ENCODE peak calls at places on chromosomes 7 and 10, in four cellular contexts. H is thoracic aorta, M is PC-3, A is heart right ventricle. D is an unnamed sample.

GRCh38 chr7:133115596-133115995 is 33.7 kb upstream of the CHCHD3 start:
- DNase-seq in H (no peak), M (no peak), A (no peak), D (no peak)

GRCh38 chr10:120972259-120972658 is 121.1 kb downstream of the WDR11 start:
- DNase-seq in H (no peak), M (no peak), A (no peak), D (no peak)

GRCh38 chr10:21536874-21537273 is 2.8 kb downstream of the MLLT10 start:
- DNase-seq in H (no peak), M (no peak), A (no peak), D (peak; percentile 67)

GRCh38 chr7:117218700-117219099 is 104.2 kb downstream of the WNT2 start:
- DNase-seq in H (no peak), M (no peak), A (no peak), D (no peak)

GRCh38 chr7:42128703-42129102 is 108.3 kb downstream of the GLI3 start:
- DNase-seq in H (no peak), M (peak; percentile 49), A (no peak), D (no peak)

GRCh38 chr10:8487346-8487745 is 432.9 kb downstream of the GATA3 start:
- DNase-seq in H (no peak), M (peak; percentile 50), A (no peak), D (no peak)

GRCh38 chr10:4663162-4663992 is 162.6 kb upstream of the AKR1E2 start:
- DNase-seq in H (peak; percentile 75), M (peak; percentile 93), A (no peak), D (peak; percentile 93)

GRCh38 chr10:132710746-132711617 is 75.0 kb downstream of the NKX6-2 start:
- DNase-seq in H (no peak), M (no peak), A (peak; percentile 4), D (peak; percentile 80)

GRCh38 chr10:52883996-52884871 is 111.7 kb upstream of the MBL2 start:
- DNase-seq in H (no peak), M (peak; percentile 100), A (no peak), D (no peak)

GRCh38 chr10:132650611-132651250 is 113.1 kb downstream of the INPP5A start:
- DNase-seq in H (no peak), M (no peak), A (no peak), D (no peak)

GRCh38 chr7:151187409-151188251 is 580 bp upstream of the ASB10 start:
- DNase-seq in H (no peak), M (no peak), A (peak; percentile 66), D (no peak)

GRCh38 chr7:30159698-30160143 is 24.9 kb downstream of the MTURN start:
- DNase-seq in H (no peak), M (peak; percentile 46), A (no peak), D (no peak)

GRCh38 chr7:73454424-73454823 is 20.8 kb downstream of the FZD9 start:
- DNase-seq in H (no peak), M (no peak), A (no peak), D (no peak)

GRCh38 chr7:132577206-132578049 is 1.2 kb upstream of the PLXNA4 start:
- DNase-seq in H (peak; percentile 20), M (peak; percentile 21), A (peak; percentile 83), D (peak; percentile 90)

GRCh38 chr7:55158541-55158940 is 139.7 kb downstream of the EGFR start:
- DNase-seq in H (no peak), M (peak; percentile 58), A (no peak), D (no peak)

GRCh38 chr10:7457478-7458316 is 46.9 kb upstream of the SFMBT2 start:
- DNase-seq in H (no peak), M (no peak), A (no peak), D (no peak)

GRCh38 chr7:137816696-137817320 is 30.0 kb downstream of the DGKI start:
- DNase-seq in H (no peak), M (peak; percentile 19), A (no peak), D (no peak)

GRCh38 chr7:12731214-12731656 is 43.8 kb downstream of the ARL4A start:
- DNase-seq in H (no peak), M (no peak), A (no peak), D (no peak)

GRCh38 chr10:7117806-7118674 is 292.8 kb downstream of the SFMBT2 start:
- DNase-seq in H (no peak), M (no peak), A (no peak), D (no peak)

GRCh38 chr7:1947586-1948217 is 277.6 kb downstream of the ELFN1 start:
- DNase-seq in H (no peak), M (no peak), A (peak; percentile 9), D (no peak)

GRCh38 chr10:97849101-97849490 is 547 bp upstream of the GOLGA7B start:
- DNase-seq in H (no peak), M (peak; percentile 69), A (no peak), D (no peak)

GRCh38 chr7:74483402-74484336 is 30.0 kb downstream of the GTF2IRD1 start:
- DNase-seq in H (no peak), M (peak; percentile 36), A (no peak), D (no peak)

GRCh38 chr7:43585521-43585920 is 2.6 kb downstream of the STK17A start:
- DNase-seq in H (no peak), M (peak; percentile 37), A (no peak), D (no peak)

GRCh38 chr10:44293842-44294241 is 91.1 kb downstream of the CXCL12 start:
- DNase-seq in H (no peak), M (no peak), A (no peak), D (no peak)

GRCh38 chr7:128037880-128038619 is 6.8 kb upstream of the LRRC4 start:
- DNase-seq in H (no peak), M (no peak), A (no peak), D (no peak)

GRCh38 chr7:128035712-128036111 is 4.5 kb upstream of the LRRC4 start:
- DNase-seq in H (no peak), M (peak; percentile 45), A (no peak), D (no peak)

GRCh38 chr7:128036226-128036940 is 5.1 kb upstream of the LRRC4 start:
- DNase-seq in H (no peak), M (no peak), A (no peak), D (no peak)

GRCh38 chr7:128034830-128035229 is 3.6 kb upstream of the LRRC4 start:
- DNase-seq in H (no peak), M (no peak), A (no peak), D (no peak)

DNA sequence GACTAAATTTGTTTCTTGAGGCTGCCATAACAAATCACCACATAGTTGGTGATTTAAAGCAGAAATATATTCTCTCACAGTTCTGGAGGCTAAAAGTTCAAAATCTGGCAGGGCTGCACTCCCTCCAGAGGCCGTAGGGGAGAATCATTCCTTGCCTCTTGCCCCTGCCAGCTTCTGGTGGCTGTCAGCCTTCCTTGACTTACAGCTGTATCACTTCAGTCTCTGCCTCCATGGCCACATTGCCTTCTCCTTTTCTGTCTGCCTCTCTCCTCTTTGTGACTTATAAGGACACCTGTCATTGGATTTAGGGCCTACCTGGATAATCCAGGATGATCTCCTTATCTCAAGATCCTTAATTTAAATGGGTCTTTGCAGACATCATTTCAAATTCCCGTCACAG is 5.8 kb upstream of the LRRC4 start:
- DNase-seq in H (no peak), M (no peak), A (no peak), D (no peak)
- TF ChIP-seq CTCF in H (no peak), M (no peak), A (no peak), D (no peak)

GRCh38 chr7:5526190-5527037 is 102.8 kb upstream of the TNRC18 start:
- DNase-seq in H (no peak), M (peak; percentile 33), A (peak; percentile 43), D (peak; percentile 90)
- TF ChIP-seq CTCF in H (no peak), M (no peak), A (peak; percentile 19), D (no peak)

GRCh38 chr7:15557186-15557585 is 4.6 kb downstream of the AGMO start:
- DNase-seq in H (no peak), M (no peak), A (no peak), D (no peak)

GRCh38 chr7:15556706-15557105 is 5.1 kb downstream of the AGMO start:
- DNase-seq in H (no peak), M (no peak), A (no peak), D (no peak)

GRCh38 chr7:15554081-15554480 is 7.7 kb downstream of the AGMO start:
- DNase-seq in H (no peak), M (peak; percentile 32), A (no peak), D (no peak)

GRCh38 chr7:15554744-15555143 is 7.1 kb downstream of the AGMO start:
- DNase-seq in H (no peak), M (no peak), A (no peak), D (no peak)

DNA sequence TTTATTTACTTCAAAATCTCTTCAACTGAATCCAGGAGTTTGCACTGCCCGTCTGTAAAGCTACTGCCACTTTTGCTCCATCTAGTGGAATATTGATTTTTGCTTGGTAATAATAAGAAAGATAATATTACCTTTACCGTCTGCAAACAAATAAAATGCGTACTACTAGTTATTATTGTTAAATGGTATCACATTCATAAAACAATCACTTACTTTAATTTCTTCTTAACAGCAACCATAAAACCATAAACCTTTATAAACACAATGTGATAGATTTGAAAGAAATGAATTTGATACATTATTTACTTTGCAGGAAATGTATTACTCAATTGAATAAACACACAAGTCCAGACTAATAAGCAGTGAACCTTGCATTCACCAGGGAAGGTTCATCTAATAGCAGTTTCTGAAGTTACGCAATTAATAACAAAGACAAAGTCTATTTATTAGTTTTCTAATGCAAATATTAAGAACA is 6.4 kb downstream of the AGMO start:
- DNase-seq in H (no peak), M (peak; percentile 27), A (no peak), D (no peak)
- TF ChIP-seq CTCF in H (no peak), M (peak; percentile 49), A (peak; percentile 43), D (no peak)

DNA sequence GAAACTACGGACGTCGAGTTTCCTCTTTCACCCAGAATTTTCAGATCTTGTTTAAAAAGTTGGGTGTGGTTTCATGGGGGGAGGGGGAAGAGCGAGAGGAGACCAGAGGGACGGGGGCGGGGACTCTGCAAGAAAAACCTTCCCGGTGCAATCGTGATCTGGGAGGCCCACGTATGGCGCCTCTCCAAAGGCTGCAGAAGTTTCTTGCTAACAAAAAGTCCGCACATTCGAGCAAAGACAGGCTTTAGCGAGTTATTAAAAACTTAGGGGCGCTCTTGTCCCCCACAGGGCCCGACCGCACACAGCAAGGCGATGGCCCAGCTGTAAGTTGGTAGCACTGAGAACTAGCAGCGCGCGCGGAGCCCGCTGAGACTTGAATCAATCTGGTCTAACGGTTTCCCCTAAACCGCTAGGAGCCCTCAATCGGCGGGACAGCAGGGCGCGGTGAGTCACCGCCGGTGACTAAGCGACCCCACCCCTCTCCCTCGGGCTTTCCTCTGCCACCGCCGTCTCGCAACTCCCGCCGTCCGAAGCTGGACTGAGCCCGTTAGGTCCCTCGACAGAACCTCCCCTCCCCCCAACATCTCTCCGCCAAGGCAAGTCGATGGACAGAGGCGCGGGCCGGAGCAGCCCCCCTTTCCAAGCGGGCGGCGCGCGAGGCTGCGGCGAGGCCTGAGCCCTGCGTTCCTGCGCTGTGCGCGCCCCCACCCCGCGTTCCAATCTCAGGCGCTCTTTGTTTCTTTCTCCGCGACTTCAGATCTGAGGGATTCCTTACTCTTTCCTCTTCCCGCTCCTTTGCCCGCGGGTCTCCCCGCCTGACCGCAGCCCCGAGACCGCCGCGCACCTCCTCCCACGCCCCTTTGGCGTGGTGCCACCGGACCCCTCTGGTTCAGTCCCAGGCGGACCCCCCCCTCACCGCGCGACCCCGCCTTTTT is at the start of gene VIM:
- DNase-seq in H (peak; percentile 89), M (peak; percentile 82), A (peak; percentile 89), D (peak; percentile 92)
- TF ChIP-seq CTCF in H (no peak), M (no peak), A (peak; percentile 21), D (no peak)

D was measured in lower leg skin.